ENCODE peak calls at places on chromosomes 5 and 9, in nine cellular contexts. M, Q, S, A, V, P, Z, O and T are unnamed samples.
A peak's percentile ranks its signal among the peaks of the same experiment; 100 is the strongest.

GRCh38 chr9:80994892-80995291 is 694.5 kb downstream of the TLE1 start:
- DNase-seq in M (no peak), Q (no peak), S (no peak), A (no peak), V (no peak), P (no peak), Z (no peak), O (peak; percentile 49), T (no peak)

GRCh38 chr9:137674307-137675305 is 55.8 kb downstream of the EHMT1 start:
- DNase-seq in M (no peak), Q (peak; percentile 74), S (peak; percentile 51), A (no peak), V (no peak), P (no peak), Z (no peak), O (no peak), T (no peak)

GRCh38 chr5:39053189-39053588 is 21.0 kb downstream of the RICTOR start:
- DNase-seq in M (no peak), Q (no peak), S (no peak), A (no peak), V (no peak), P (no peak), Z (no peak), O (no peak), T (no peak)

GRCh38 chr9:97502222-97502983 is 937 bp downstream of the TMOD1 start:
- DNase-seq in M (no peak), Q (peak; percentile 67), S (no peak), A (no peak), V (no peak), P (peak; percentile 90), Z (no peak), O (no peak), T (no peak)

GRCh38 chr9:32742296-32742695 is 41.0 kb upstream of the TMEM215 start:
- DNase-seq in M (no peak), Q (no peak), S (no peak), A (no peak), V (no peak), P (peak; percentile 39), Z (no peak), O (no peak), T (no peak)

GRCh38 chr5:74648835-74649286 is 8.3 kb upstream of the ENC1 start:
- DNase-seq in M (no peak), Q (peak; percentile 72), S (no peak), A (no peak), V (no peak), P (no peak), Z (no peak), O (peak; percentile 77), T (peak; percentile 68)

GRCh38 chr5:112154940-112155686 is 264.0 kb downstream of the EPB41L4A start:
- DNase-seq in M (no peak), Q (no peak), S (no peak), A (no peak), V (no peak), P (no peak), Z (no peak), O (no peak), T (no peak)

GRCh38 chr5:67453526-67453925 is 256.9 kb upstream of the CD180 start:
- DNase-seq in M (no peak), Q (no peak), S (no peak), A (peak; percentile 26), V (no peak), P (no peak), Z (no peak), O (peak; percentile 40), T (no peak)

GRCh38 chr5:175840050-175840841 is 31.1 kb upstream of the CPLX2 start:
- DNase-seq in M (no peak), Q (peak; percentile 79), S (no peak), A (no peak), V (no peak), P (no peak), Z (no peak), O (peak; percentile 16), T (no peak)

GRCh38 chr5:60483046-60483445 is 216.9 kb downstream of the DEPDC1B start:
- DNase-seq in M (no peak), Q (no peak), S (no peak), A (no peak), V (no peak), P (no peak), Z (no peak), O (no peak), T (no peak)

GRCh38 chr9:122816163-122816867 is 12.1 kb downstream of the PDCL start:
- DNase-seq in M (peak; percentile 62), Q (no peak), S (no peak), A (no peak), V (no peak), P (no peak), Z (no peak), O (peak; percentile 25), T (no peak)

GRCh38 chr9:133994359-133995011 is 2.4 kb upstream of the VAV2 start:
- DNase-seq in M (peak; percentile 84), Q (peak; percentile 86), S (peak; percentile 91), A (no peak), V (peak; percentile 80), P (no peak), Z (no peak), O (peak; percentile 77), T (peak; percentile 91)

GRCh38 chr5:132830436-132831094 is at the start of gene SHROOM1:
- DNase-seq in M (peak; percentile 76), Q (peak; percentile 86), S (peak; percentile 92), A (no peak), V (peak; percentile 76), P (no peak), Z (no peak), O (peak; percentile 66), T (no peak)

GRCh38 chr5:134140530-134141201 is 26.2 kb downstream of the TCF7 start:
- DNase-seq in M (peak; percentile 71), Q (peak; percentile 89), S (peak; percentile 67), A (peak; percentile 47), V (peak; percentile 75), P (peak; percentile 89), Z (no peak), O (peak; percentile 82), T (peak; percentile 79)

GRCh38 chr5:158899792-158900191 is 199.9 kb downstream of the EBF1 start:
- DNase-seq in M (no peak), Q (no peak), S (no peak), A (no peak), V (no peak), P (no peak), Z (peak; percentile 9), O (peak; percentile 27), T (no peak)

GRCh38 chr5:132027027-132027426 is 15.6 kb upstream of the ACSL6 start:
- DNase-seq in M (peak; percentile 27), Q (no peak), S (no peak), A (no peak), V (no peak), P (peak; percentile 26), Z (no peak), O (no peak), T (no peak)

GRCh38 chr9:105708405-105708804 is 14.1 kb downstream of the TMEM38B start:
- DNase-seq in M (no peak), Q (no peak), S (no peak), A (no peak), V (no peak), P (no peak), Z (no peak), O (no peak), T (no peak)

GRCh38 chr9:93110400-93110855 is 14.4 kb downstream of the CARD19 start:
- DNase-seq in M (peak; percentile 45), Q (no peak), S (peak; percentile 67), A (no peak), V (no peak), P (no peak), Z (no peak), O (no peak), T (no peak)

GRCh38 chr5:179679014-179679674 is 1.7 kb downstream of the CBY3 start:
- DNase-seq in M (peak; percentile 89), Q (peak; percentile 95), S (peak; percentile 90), A (no peak), V (peak; percentile 94), P (peak; percentile 95), Z (no peak), O (peak; percentile 82), T (no peak)

DNA sequence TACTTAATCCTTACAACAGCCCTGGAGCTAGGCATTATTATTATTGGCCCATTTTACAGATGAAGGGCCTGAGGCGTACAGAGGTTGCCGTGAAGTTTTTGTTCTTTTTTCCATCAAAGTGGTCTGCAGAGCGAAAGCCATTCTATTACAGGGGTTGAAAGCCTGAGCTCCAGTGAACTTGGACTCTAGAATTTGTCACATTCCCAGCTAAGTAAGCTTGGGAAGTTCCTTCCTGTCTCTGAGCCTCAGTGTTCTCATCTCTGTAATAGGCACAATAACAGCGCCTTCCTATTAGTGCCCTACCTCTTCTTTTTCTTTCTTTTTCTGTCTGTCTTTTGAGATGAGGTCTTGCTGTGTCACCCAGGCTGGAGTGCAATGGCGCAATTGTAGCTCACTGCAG is 44.2 kb upstream of the NKX2-5 start:
- DNase-seq in M (no peak), Q (no peak), S (no peak), A (no peak), V (no peak), P (no peak), Z (no peak), O (no peak), T (no peak)
- H3K4me3 ChIP-seq in M (no peak overlapping the region), Q (no peak overlapping the region), S (no peak overlapping the region), A (no peak overlapping the region), V (no peak overlapping the region), P (no peak overlapping the region), Z (no peak overlapping the region), O (no peak overlapping the region), T (no peak overlapping the region)

GRCh38 chr5:427415-428087 is 15.4 kb upstream of the EXOC3 start:
- DNase-seq in M (peak; percentile 38), Q (no peak), S (peak; percentile 42), A (no peak), V (no peak), P (no peak), Z (no peak), O (no peak), T (no peak)
- H3K4me3 ChIP-seq in M (no peak overlapping the region), Q (no peak overlapping the region), S (no peak overlapping the region), A (no peak overlapping the region), V (no peak overlapping the region), P (no peak overlapping the region), Z (no peak overlapping the region), O (no peak overlapping the region), T (no peak overlapping the region)

DNA sequence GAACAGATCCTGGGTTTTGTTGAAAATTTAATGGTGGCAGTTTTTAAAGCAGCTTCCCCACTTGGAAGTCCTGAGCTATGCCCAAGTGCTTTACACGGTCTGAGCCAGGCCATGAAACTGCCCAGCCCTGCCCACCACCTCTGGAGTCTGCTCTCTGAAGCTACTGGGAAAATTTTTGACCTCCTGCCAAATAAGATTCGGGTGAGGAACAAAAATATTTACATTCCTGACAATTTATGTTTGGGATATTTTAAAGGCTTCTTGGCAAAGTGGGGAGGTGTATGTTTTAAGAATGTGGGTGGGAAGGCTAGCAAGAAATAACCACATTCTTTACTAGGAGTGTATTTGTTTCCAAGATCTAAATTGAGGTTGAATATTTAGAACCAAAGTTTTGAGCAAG is 50.0 kb downstream of the HACD4 start:
- DNase-seq in M (peak; percentile 68), Q (no peak), S (no peak), A (peak; percentile 88), V (no peak), P (no peak), Z (peak; percentile 61), O (peak; percentile 81), T (no peak)
- H3K4me3 ChIP-seq in M (no peak overlapping the region), Q (no peak overlapping the region), S (no peak overlapping the region), A (no peak overlapping the region), V (no peak overlapping the region), P (no peak overlapping the region), Z (no peak overlapping the region), O (no peak overlapping the region), T (no peak overlapping the region)

DNA sequence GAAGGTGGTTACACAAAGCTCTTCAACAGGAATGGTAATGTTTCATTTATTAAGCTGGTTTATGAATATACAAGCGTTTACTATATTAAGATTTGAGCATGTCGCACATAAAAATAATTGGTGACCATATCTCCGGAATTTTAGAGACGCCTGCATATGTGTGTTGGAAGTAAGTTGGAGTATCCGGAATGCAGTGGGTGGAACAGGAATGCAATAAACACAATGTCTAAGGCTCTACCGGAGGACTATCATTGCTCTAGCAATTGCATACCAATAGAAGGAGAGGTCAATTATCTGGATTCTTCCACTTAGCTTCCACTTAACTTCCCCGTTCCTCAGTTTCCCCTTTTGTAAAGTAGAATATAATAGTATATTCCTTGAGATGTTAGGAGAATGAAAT is 1.1 kb upstream of the CEP78 start:
- DNase-seq in M (no peak), Q (no peak), S (no peak), A (no peak), V (no peak), P (no peak), Z (peak; percentile 31), O (peak; percentile 52), T (peak; percentile 21)
- H3K4me3 ChIP-seq in M (peak overlapping the region; percentile 32), Q (peak overlapping the region; percentile 97), S (peak overlapping the region; percentile 96), A (peak overlapping the region; percentile 87), V (no peak overlapping the region), P (peak overlapping the region; percentile 81), Z (peak overlapping the region; percentile 86), O (peak overlapping the region; percentile 84), T (peak overlapping the region; percentile 73)